ENCODE peak calls at places on chromosome 17, in nine cellular contexts. R is stimulated activated CD8-positive, alpha-beta memory T cell treated with anti-CD3 and anti-CD28 coated beads, Interleukin-7, amount 100 ng/mL, for 24 hours; Q is amniotic stem cell; L is mesothelial cell of epicardium; S is NAMALWA; M is K562; C is fibroblast of mammary gland; G is cardiac fibroblast; Z is fibroblast of gingiva. A is an unnamed sample.

GRCh38 chr17:58121925-58122324 is 26.3 kb upstream of the OR4D1 start:
- DNase-seq in R (no peak), Q (peak), L (no peak), S (peak), M (peak), C (peak), G (peak), Z (peak), A (peak)

GRCh38 chr17:61202564-61202963 is 197.1 kb upstream of the TBX2 start:
- DNase-seq in R (no peak), Q (no peak), L (no peak), S (no peak), M (no peak), C (peak), G (no peak), Z (peak), A (no peak)

GRCh38 chr17:80106176-80106575 is 4.8 kb downstream of the GAA start:
- DNase-seq in R (no peak), Q (no peak), L (no peak), S (no peak), M (no peak), C (no peak), G (no peak), Z (no peak), A (no peak)

GRCh38 chr17:8681175-8681949 is 50.8 kb upstream of the MYH10 start:
- DNase-seq in R (no peak), Q (peak), L (peak), S (no peak), M (no peak), C (peak), G (peak), Z (peak), A (no peak)

GRCh38 chr17:22411185-22411784 is 719.0 kb downstream of the KCNJ18 start:
- DNase-seq in R (no peak), Q (no peak), L (no peak), S (no peak), M (peak), C (no peak), G (no peak), Z (no peak), A (no peak)

GRCh38 chr17:74862108-74862901 is 2.6 kb upstream of the GRIN2C start:
- DNase-seq in R (peak), Q (no peak), L (peak), S (peak), M (peak), C (no peak), G (peak), Z (no peak), A (peak)

GRCh38 chr17:17500999-17501605 is 4.9 kb upstream of the RASD1 start:
- DNase-seq in R (no peak), Q (no peak), L (no peak), S (no peak), M (no peak), C (no peak), G (peak), Z (no peak), A (no peak)

GRCh38 chr17:63998050-63998720 is at the start of gene PRR29:
- DNase-seq in R (peak), Q (no peak), L (peak), S (peak), M (peak), C (peak), G (peak), Z (peak), A (no peak)

GRCh38 chr17:52025231-52025630 is 133.3 kb downstream of the CA10 start:
- DNase-seq in R (no peak), Q (no peak), L (no peak), S (no peak), M (no peak), C (no peak), G (no peak), Z (no peak), A (no peak)

GRCh38 chr17:46039592-46040186 is 40.6 kb downstream of the STH start:
- DNase-seq in R (no peak), Q (no peak), L (no peak), S (no peak), M (no peak), C (no peak), G (no peak), Z (no peak), A (no peak)